ENCODE peak calls at places on chromosomes 4 and X, in five cellular contexts. S, H, V, M and Y are unnamed samples. For H3K4me1, the result is how much of the 10 kb centered on the place peaks cover.

GRCh38 chr4:176001171-176002006 is 64.3 kb upstream of the WDR17 start:
- DNase-seq in H (peak), S (peak), M (peak), V (peak), Y (peak)

GRCh38 chr4:121277194-121278105 is 103.4 kb downstream of the QRFPR start:
- DNase-seq in S (no peak), M (peak), H (no peak), V (no peak), Y (peak)

GRCh38 chr4:55083771-55084170 is 41.6 kb downstream of the KDR start:
- DNase-seq in M (no peak), S (no peak), H (no peak), V (no peak), Y (no peak)

GRCh38 chr4:116724249-116724648 is 361.1 kb downstream of the TRAM1L1 start:
- DNase-seq in H (no peak), S (no peak), V (no peak), M (no peak), Y (no peak)

GRCh38 chr4:25484243-25484721 is 107.2 kb downstream of the ANAPC4 start:
- DNase-seq in S (no peak), H (no peak), M (no peak), V (peak), Y (peak)

GRCh38 chrX:3320471-3321046 is 25.9 kb downstream of the MXRA5 start:
- DNase-seq in V (no peak), S (no peak), M (no peak), H (no peak), Y (no peak)

GRCh38 chr4:173505924-173506779 is 23.9 kb downstream of the HAND2 start:
- DNase-seq in H (no peak), V (peak), M (peak), S (no peak), Y (peak)

GRCh38 chr4:66032571-66032970 is 362.3 kb upstream of the EPHA5 start:
- DNase-seq in H (no peak), V (no peak), S (no peak), M (no peak), Y (no peak)

GRCh38 chr4:68895561-68896198 is 55.9 kb downstream of the UGT2A3 start:
- DNase-seq in V (no peak), H (no peak), S (no peak), M (no peak), Y (no peak)

GRCh38 chrX:120308959-120309872 is 2.0 kb downstream of the TMEM255A start:
- DNase-seq in M (peak), S (peak), V (peak), H (peak), Y (peak)

GRCh38 chr4:73985528-73985852 is 2.5 kb downstream of the PPBP start:
- DNase-seq in S (no peak), V (no peak), M (no peak), H (no peak), Y (no peak)

DNA sequence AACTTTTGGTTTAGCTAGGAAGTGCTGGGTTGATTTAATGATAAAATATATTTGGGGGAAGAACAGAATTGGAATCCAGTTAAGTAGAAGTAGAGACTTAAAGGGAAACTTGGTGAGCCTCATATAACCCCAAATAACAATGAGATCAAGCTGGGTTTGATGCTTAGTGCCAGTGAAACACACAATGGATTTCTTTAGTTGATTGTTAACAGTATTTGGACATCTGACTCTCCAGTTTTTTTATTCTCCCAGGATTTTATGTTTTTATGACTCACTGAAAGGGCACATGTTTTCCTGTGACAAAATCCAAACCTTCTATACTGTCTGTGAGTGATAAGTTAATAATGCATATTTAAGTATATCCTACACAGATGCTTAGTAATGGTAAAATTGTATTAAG is 2.7 kb upstream of the NEUROG2 start:
- DNase-seq in V (no peak), S (no peak), M (no peak), H (no peak), Y (no peak)
- H3K4me1 ChIP-seq in V (under half), S (under half), M (under half), H (half or more), Y (under half)

GRCh38 chrX:19840899-19841648 is 46.3 kb downstream of the SH3KBP1 start:
- DNase-seq in V (no peak), H (no peak), M (no peak), S (no peak), Y (no peak)

GRCh38 chrX:19842542-19842941 is 44.9 kb downstream of the SH3KBP1 start:
- DNase-seq in M (no peak), V (no peak), H (no peak), S (no peak), Y (no peak)

GRCh38 chrX:19836337-19836736 is 51.1 kb downstream of the SH3KBP1 start:
- DNase-seq in H (no peak), S (no peak), M (no peak), V (no peak), Y (no peak)

GRCh38 chrX:19839770-19840254 is 47.6 kb downstream of the SH3KBP1 start:
- DNase-seq in M (peak), V (no peak), S (no peak), H (no peak), Y (no peak)
- H3K27ac ChIP-seq in M (no peak), V (no peak), S (no peak), H (peak), Y (no peak)

DNA sequence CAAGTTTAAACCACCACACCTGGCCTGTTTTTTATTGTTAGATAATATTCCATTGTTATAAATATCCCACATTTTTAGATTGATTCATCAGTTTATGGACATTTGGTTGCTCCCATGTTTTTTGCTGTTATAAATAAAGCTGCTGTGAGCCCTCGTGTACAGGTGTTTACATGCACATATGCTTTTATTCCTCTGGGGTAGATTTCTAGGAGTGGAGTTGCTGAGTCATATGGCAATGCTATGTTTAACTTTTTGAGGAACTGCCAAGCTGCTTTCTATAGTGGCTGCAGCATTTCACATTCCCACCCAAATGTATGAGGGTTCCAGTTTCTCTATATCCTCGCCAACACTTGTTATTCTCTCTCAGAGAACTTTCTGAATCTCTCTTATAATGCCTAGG is 90.5 kb downstream of the TBL1X start:
- DNase-seq in V (peak), H (no peak), M (no peak), S (no peak), Y (no peak)
- H3K4me1 ChIP-seq in V (under half), H (under half), M (under half), S (under half), Y (under half)

GRCh38 chr4:100022792-100023222 is 72.7 kb upstream of the H2AZ1 start:
- DNase-seq in M (no peak), S (no peak), H (no peak), V (peak), Y (peak)

GRCh38 chr4:100019821-100020220 is 69.7 kb upstream of the H2AZ1 start:
- DNase-seq in M (no peak), H (no peak), S (no peak), V (no peak), Y (no peak)

GRCh38 chr4:100014616-100015015 is 64.5 kb upstream of the H2AZ1 start:
- DNase-seq in S (no peak), V (no peak), M (no peak), H (no peak), Y (no peak)

GRCh38 chr4:100016191-100016590 is 66.1 kb upstream of the H2AZ1 start:
- DNase-seq in V (no peak), M (no peak), S (no peak), H (no peak), Y (no peak)

DNA sequence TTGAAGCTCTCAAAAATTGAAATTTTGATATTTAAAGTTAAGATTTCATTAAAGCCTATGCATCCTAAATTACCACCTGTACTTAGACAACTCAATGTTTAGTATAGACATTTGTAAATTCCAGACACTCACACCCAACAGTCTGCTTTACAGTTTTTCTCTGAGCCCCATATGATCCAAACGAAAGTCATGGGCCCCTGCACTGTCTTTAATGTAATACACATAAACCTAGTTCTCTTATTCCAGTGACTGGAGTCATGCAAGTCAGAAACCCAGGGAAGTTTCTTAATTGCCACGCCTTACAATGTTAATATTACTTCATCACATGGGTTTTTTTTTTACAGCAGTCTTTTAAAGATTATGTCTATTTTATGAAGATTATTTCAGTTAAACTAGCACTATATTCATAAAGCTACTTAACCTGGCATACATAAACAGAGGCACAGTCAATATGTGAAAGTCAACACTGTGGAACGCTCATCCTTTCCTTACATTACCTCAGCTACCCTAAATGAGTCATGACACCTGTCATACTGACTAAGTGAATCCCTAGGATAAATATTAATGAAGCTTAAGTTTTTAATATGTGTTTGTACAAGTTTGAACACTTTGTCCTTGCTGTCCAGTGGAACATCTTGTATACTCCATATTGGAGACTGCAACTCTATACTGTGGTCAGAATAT is 67.7 kb upstream of the H2AZ1 start:
- DNase-seq in S (no peak), H (no peak), V (no peak), M (no peak), Y (no peak)
- H3K27ac ChIP-seq in S (no peak), H (no peak), V (no peak), M (no peak), Y (no peak)

GRCh38 chr4:77922158-77923094 is 59.8 kb downstream of the MRPL1 start:
- DNase-seq in V (peak), S (no peak), H (no peak), M (no peak), Y (no peak)
- H3K4me1 ChIP-seq in V (under half), S (under half), H (under half), M (under half), Y (under half)

GRCh38 chrX:104310657-104311056 is 55.9 kb upstream of the ESX1 start:
- DNase-seq in H (no peak), V (no peak), S (no peak), M (no peak), Y (no peak)

GRCh38 chrX:104306180-104306579 is 51.4 kb upstream of the ESX1 start:
- DNase-seq in M (no peak), H (no peak), S (no peak), V (no peak), Y (no peak)

GRCh38 chrX:104307341-104307740 is 52.6 kb upstream of the ESX1 start:
- DNase-seq in M (no peak), S (no peak), H (no peak), V (no peak), Y (no peak)

GRCh38 chrX:104309169-104309568 is 54.4 kb upstream of the ESX1 start:
- DNase-seq in M (no peak), H (no peak), S (no peak), V (no peak), Y (no peak)

DNA sequence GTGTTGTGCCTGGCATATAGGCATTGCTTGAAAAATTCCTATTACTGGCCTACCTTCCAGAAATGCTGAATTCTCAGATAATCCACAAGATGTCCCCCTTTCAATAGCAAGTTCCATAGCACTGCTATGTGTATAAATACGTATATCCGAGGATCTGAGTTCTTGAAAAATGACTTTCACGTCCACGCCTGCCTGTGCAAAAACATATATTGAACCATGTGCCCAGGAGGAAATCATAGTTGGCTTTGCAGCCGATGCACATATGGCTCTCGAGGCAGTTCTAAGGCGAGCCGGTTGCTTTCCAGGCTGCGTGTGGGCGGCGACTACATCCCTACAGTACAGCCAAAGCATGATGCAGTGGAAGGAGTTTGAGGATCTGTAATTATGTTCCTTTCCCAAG is 55.4 kb upstream of the ESX1 start:
- DNase-seq in M (no peak), H (no peak), V (peak), S (no peak), Y (peak)
- H3K27ac ChIP-seq in M (no peak), H (no peak), V (no peak), S (no peak), Y (no peak)

GRCh38 chrX:148588649-148589310 is 88.4 kb downstream of the AFF2 start:
- DNase-seq in S (no peak), H (no peak), M (no peak), V (no peak), Y (no peak)

GRCh38 chrX:148593146-148593545 is 92.7 kb downstream of the AFF2 start:
- DNase-seq in V (no peak), H (no peak), S (no peak), M (no peak), Y (no peak)

GRCh38 chrX:148592595-148592994 is 92.2 kb downstream of the AFF2 start:
- DNase-seq in V (no peak), H (no peak), S (no peak), M (no peak), Y (no peak)

GRCh38 chrX:148599404-148599803 is 99.0 kb downstream of the AFF2 start:
- DNase-seq in S (no peak), V (no peak), M (no peak), H (no peak), Y (no peak)

DNA sequence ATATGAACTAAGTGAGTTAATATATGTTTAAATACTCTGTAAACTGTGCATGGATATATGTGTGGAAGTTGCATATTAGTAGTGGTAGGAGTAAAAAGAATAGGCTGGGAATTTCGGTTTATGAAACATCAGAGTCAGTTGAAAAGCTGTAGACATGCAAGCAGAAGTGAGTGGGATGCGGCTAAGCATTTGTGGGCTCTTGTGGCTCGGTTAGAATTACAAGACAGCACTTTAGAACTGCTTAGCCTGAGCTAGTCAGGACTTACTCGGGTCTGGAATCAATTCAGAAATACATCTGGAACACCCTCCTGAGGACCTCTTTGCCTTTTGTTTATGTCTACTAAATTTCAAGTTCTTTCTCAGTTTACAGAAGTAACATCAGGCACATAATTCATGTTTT is 93.6 kb downstream of the AFF2 start:
- DNase-seq in S (no peak), M (no peak), H (no peak), V (peak), Y (no peak)
- H3K4me1 ChIP-seq in S (under half), M (under half), H (under half), V (under half), Y (under half)